ENCODE peak calls at places on chromosomes 4 and X, in ten cellular contexts. One of them, this sample, is unnamed.

GRCh38 chr4:40843696-40844095 is 93.9 kb downstream of the NSUN7 start:
- DNase-seq in H1: no peak
- DNase-seq in C1 segment of cervical spinal cord: no peak
- DNase-seq in adipocyte: no peak
- DNase-seq in testis: no peak
- DNase-seq in gastrocnemius medialis: no peak
- DNase-seq in tibial nerve: no peak
- DNase-seq in choroid plexus epithelial cell: no peak
- DNase-seq in HEK293T: no peak
- DNase-seq in epithelial cell of esophagus: no peak
- DNase-seq in this sample: no peak

GRCh38 chrX:18721683-18722499 is 14.4 kb downstream of the PPEF1 start:
- DNase-seq in HEK293T: no peak
- DNase-seq in testis: no peak
- DNase-seq in tibial nerve: no peak
- DNase-seq in adipocyte: no peak
- DNase-seq in epithelial cell of esophagus: no peak
- DNase-seq in C1 segment of cervical spinal cord: no peak
- DNase-seq in gastrocnemius medialis: no peak
- DNase-seq in H1: no peak
- DNase-seq in choroid plexus epithelial cell: no peak
- DNase-seq in this sample: no peak

GRCh38 chrX:7156879-7157278 is 8.9 kb upstream of the PUDP start:
- DNase-seq in tibial nerve: no peak
- DNase-seq in H1: no peak
- DNase-seq in epithelial cell of esophagus: no peak
- DNase-seq in C1 segment of cervical spinal cord: no peak
- DNase-seq in HEK293T: no peak
- DNase-seq in adipocyte: no peak
- DNase-seq in testis: no peak
- DNase-seq in gastrocnemius medialis: no peak
- DNase-seq in choroid plexus epithelial cell: no peak
- DNase-seq in this sample: no peak

GRCh38 chrX:11484290-11484689 is 181.4 kb downstream of the ARHGAP6 start:
- DNase-seq in choroid plexus epithelial cell: no peak
- DNase-seq in epithelial cell of esophagus: no peak
- DNase-seq in tibial nerve: no peak
- DNase-seq in HEK293T: no peak
- DNase-seq in testis: no peak
- DNase-seq in gastrocnemius medialis: no peak
- DNase-seq in H1: no peak
- DNase-seq in adipocyte: no peak
- DNase-seq in C1 segment of cervical spinal cord: no peak
- DNase-seq in this sample: no peak

GRCh38 chr4:95402299-95402698 is 146.5 kb downstream of the UNC5C start:
- DNase-seq in tibial nerve: no peak
- DNase-seq in testis: no peak
- DNase-seq in choroid plexus epithelial cell: no peak
- DNase-seq in epithelial cell of esophagus: no peak
- DNase-seq in HEK293T: no peak
- DNase-seq in gastrocnemius medialis: no peak
- DNase-seq in H1: no peak
- DNase-seq in adipocyte: no peak
- DNase-seq in C1 segment of cervical spinal cord: no peak
- DNase-seq in this sample: no peak

GRCh38 chr4:89493367-89493766 is 185.8 kb upstream of the GPRIN3 start:
- DNase-seq in testis: no peak
- DNase-seq in C1 segment of cervical spinal cord: no peak
- DNase-seq in adipocyte: no peak
- DNase-seq in H1: no peak
- DNase-seq in epithelial cell of esophagus: no peak
- DNase-seq in gastrocnemius medialis: no peak
- DNase-seq in tibial nerve: no peak
- DNase-seq in choroid plexus epithelial cell: no peak
- DNase-seq in HEK293T: no peak
- DNase-seq in this sample: no peak

GRCh38 chr4:114398386-114398785 is 200.2 kb upstream of the UGT8 start:
- DNase-seq in tibial nerve: no peak
- DNase-seq in H1: no peak
- DNase-seq in choroid plexus epithelial cell: no peak
- DNase-seq in C1 segment of cervical spinal cord: no peak
- DNase-seq in HEK293T: no peak
- DNase-seq in testis: no peak
- DNase-seq in epithelial cell of esophagus: no peak
- DNase-seq in adipocyte: no peak
- DNase-seq in gastrocnemius medialis: no peak
- DNase-seq in this sample: no peak

GRCh38 chrX:134460861-134461218 is 875 bp downstream of the HPRT1 start:
- DNase-seq in adipocyte: peak
- DNase-seq in HEK293T: no peak
- DNase-seq in tibial nerve: no peak
- DNase-seq in epithelial cell of esophagus: peak
- DNase-seq in testis: no peak
- DNase-seq in choroid plexus epithelial cell: peak
- DNase-seq in H1: no peak
- DNase-seq in gastrocnemius medialis: no peak
- DNase-seq in C1 segment of cervical spinal cord: no peak
- DNase-seq in this sample: no peak

GRCh38 chrX:135520022-135520552 is 373 bp upstream of the INTS6L start:
- DNase-seq in choroid plexus epithelial cell: peak
- DNase-seq in epithelial cell of esophagus: peak
- DNase-seq in testis: peak
- DNase-seq in adipocyte: peak
- DNase-seq in tibial nerve: no peak
- DNase-seq in H1: no peak
- DNase-seq in gastrocnemius medialis: no peak
- DNase-seq in C1 segment of cervical spinal cord: no peak
- DNase-seq in HEK293T: no peak
- DNase-seq in this sample: no peak

GRCh38 chr4:182875471-182875870 is 41.7 kb downstream of the DCTD start:
- DNase-seq in tibial nerve: no peak
- DNase-seq in H1: no peak
- DNase-seq in HEK293T: no peak
- DNase-seq in C1 segment of cervical spinal cord: no peak
- DNase-seq in adipocyte: no peak
- DNase-seq in choroid plexus epithelial cell: no peak
- DNase-seq in gastrocnemius medialis: no peak
- DNase-seq in testis: no peak
- DNase-seq in epithelial cell of esophagus: no peak
- DNase-seq in this sample: no peak

This sample was measured in thyroid gland.